ENCODE peak calls at places on chromosomes 2 and 18, in nine cellular contexts. One of them, this sample, is unnamed.

GRCh38 chr2:101766871-101767739 is 69.6 kb downstream of the MAP4K4 start:
- DNase-seq in NCI-H2081: no peak
- DNase-seq in activated gamma-delta T cell treated with Interleukin-2 at 50 U/mL for 16 hours: no peak
- DNase-seq in NCI-H1694 treated with DMSO at 0.1 percent for 48 hours: no peak
- DNase-seq in stimulated activated CD4-positive, alpha-beta T cell treated with anti-CD3 and anti-CD28 coated beads, Interleukin-12 subunit alpha, Interleukin-12 subunit beta, amount 100 ng/mL, for 48 hours: no peak
- DNase-seq in NCI-H446: no peak
- DNase-seq in cardiac muscle cell: peak; percentile 89
- DNase-seq in astrocyte of the hippocampus: peak; percentile 94
- DNase-seq in amygdala: no peak
- DNase-seq in this sample: peak; percentile 15

GRCh38 chr2:45962522-45962921 is 311.0 kb downstream of the PRKCE start:
- DNase-seq in NCI-H2081: peak; percentile 64
- DNase-seq in activated gamma-delta T cell treated with Interleukin-2 at 50 U/mL for 16 hours: no peak
- DNase-seq in astrocyte of the hippocampus: peak; percentile 88
- DNase-seq in stimulated activated CD4-positive, alpha-beta T cell treated with anti-CD3 and anti-CD28 coated beads, Interleukin-12 subunit alpha, Interleukin-12 subunit beta, amount 100 ng/mL, for 48 hours: no peak
- DNase-seq in NCI-H1694 treated with DMSO at 0.1 percent for 48 hours: peak; percentile 61
- DNase-seq in NCI-H446: peak; percentile 77
- DNase-seq in cardiac muscle cell: peak; percentile 78
- DNase-seq in amygdala: no peak
- DNase-seq in this sample: peak; percentile 34

GRCh38 chr2:23696163-23697045 is 230.5 kb downstream of the ATAD2B start:
- DNase-seq in NCI-H446: no peak
- DNase-seq in astrocyte of the hippocampus: no peak
- DNase-seq in amygdala: no peak
- DNase-seq in activated gamma-delta T cell treated with Interleukin-2 at 50 U/mL for 16 hours: no peak
- DNase-seq in stimulated activated CD4-positive, alpha-beta T cell treated with anti-CD3 and anti-CD28 coated beads, Interleukin-12 subunit alpha, Interleukin-12 subunit beta, amount 100 ng/mL, for 48 hours: no peak
- DNase-seq in NCI-H1694 treated with DMSO at 0.1 percent for 48 hours: no peak
- DNase-seq in NCI-H2081: no peak
- DNase-seq in cardiac muscle cell: no peak
- DNase-seq in this sample: no peak

GRCh38 chr2:239024226-239024625 is 176.3 kb downstream of the TWIST2 start:
- DNase-seq in NCI-H1694 treated with DMSO at 0.1 percent for 48 hours: no peak
- DNase-seq in cardiac muscle cell: no peak
- DNase-seq in astrocyte of the hippocampus: no peak
- DNase-seq in NCI-H446: no peak
- DNase-seq in stimulated activated CD4-positive, alpha-beta T cell treated with anti-CD3 and anti-CD28 coated beads, Interleukin-12 subunit alpha, Interleukin-12 subunit beta, amount 100 ng/mL, for 48 hours: no peak
- DNase-seq in activated gamma-delta T cell treated with Interleukin-2 at 50 U/mL for 16 hours: no peak
- DNase-seq in NCI-H2081: no peak
- DNase-seq in amygdala: no peak
- DNase-seq in this sample: no peak

GRCh38 chr2:147460140-147460539 is 384.7 kb upstream of the ACVR2A start:
- DNase-seq in astrocyte of the hippocampus: no peak
- DNase-seq in amygdala: no peak
- DNase-seq in stimulated activated CD4-positive, alpha-beta T cell treated with anti-CD3 and anti-CD28 coated beads, Interleukin-12 subunit alpha, Interleukin-12 subunit beta, amount 100 ng/mL, for 48 hours: no peak
- DNase-seq in NCI-H446: no peak
- DNase-seq in NCI-H1694 treated with DMSO at 0.1 percent for 48 hours: no peak
- DNase-seq in activated gamma-delta T cell treated with Interleukin-2 at 50 U/mL for 16 hours: no peak
- DNase-seq in NCI-H2081: no peak
- DNase-seq in cardiac muscle cell: peak; percentile 72
- DNase-seq in this sample: no peak

GRCh38 chr18:74724186-74724585 is 126.5 kb downstream of the ZNF407 start:
- DNase-seq in astrocyte of the hippocampus: no peak
- DNase-seq in NCI-H446: no peak
- DNase-seq in activated gamma-delta T cell treated with Interleukin-2 at 50 U/mL for 16 hours: no peak
- DNase-seq in NCI-H2081: no peak
- DNase-seq in amygdala: no peak
- DNase-seq in stimulated activated CD4-positive, alpha-beta T cell treated with anti-CD3 and anti-CD28 coated beads, Interleukin-12 subunit alpha, Interleukin-12 subunit beta, amount 100 ng/mL, for 48 hours: no peak
- DNase-seq in cardiac muscle cell: peak; percentile 67
- DNase-seq in NCI-H1694 treated with DMSO at 0.1 percent for 48 hours: no peak
- DNase-seq in this sample: no peak

GRCh38 chr18:75154259-75154658 is 54.7 kb downstream of the PTGR3 start:
- DNase-seq in NCI-H446: no peak
- DNase-seq in stimulated activated CD4-positive, alpha-beta T cell treated with anti-CD3 and anti-CD28 coated beads, Interleukin-12 subunit alpha, Interleukin-12 subunit beta, amount 100 ng/mL, for 48 hours: no peak
- DNase-seq in amygdala: no peak
- DNase-seq in NCI-H1694 treated with DMSO at 0.1 percent for 48 hours: no peak
- DNase-seq in NCI-H2081: no peak
- DNase-seq in activated gamma-delta T cell treated with Interleukin-2 at 50 U/mL for 16 hours: no peak
- DNase-seq in cardiac muscle cell: no peak
- DNase-seq in astrocyte of the hippocampus: no peak
- DNase-seq in this sample: no peak

GRCh38 chr2:142725386-142725785 is 152.1 kb upstream of the KYNU start:
- DNase-seq in astrocyte of the hippocampus: no peak
- DNase-seq in NCI-H446: no peak
- DNase-seq in cardiac muscle cell: no peak
- DNase-seq in NCI-H1694 treated with DMSO at 0.1 percent for 48 hours: no peak
- DNase-seq in NCI-H2081: no peak
- DNase-seq in stimulated activated CD4-positive, alpha-beta T cell treated with anti-CD3 and anti-CD28 coated beads, Interleukin-12 subunit alpha, Interleukin-12 subunit beta, amount 100 ng/mL, for 48 hours: no peak
- DNase-seq in amygdala: no peak
- DNase-seq in activated gamma-delta T cell treated with Interleukin-2 at 50 U/mL for 16 hours: no peak
- DNase-seq in this sample: no peak

GRCh38 chr2:219777388-219777787 is 150.0 kb downstream of the SLC4A3 start:
- DNase-seq in activated gamma-delta T cell treated with Interleukin-2 at 50 U/mL for 16 hours: no peak
- DNase-seq in NCI-H2081: no peak
- DNase-seq in astrocyte of the hippocampus: no peak
- DNase-seq in cardiac muscle cell: no peak
- DNase-seq in NCI-H446: no peak
- DNase-seq in amygdala: no peak
- DNase-seq in stimulated activated CD4-positive, alpha-beta T cell treated with anti-CD3 and anti-CD28 coated beads, Interleukin-12 subunit alpha, Interleukin-12 subunit beta, amount 100 ng/mL, for 48 hours: no peak
- DNase-seq in NCI-H1694 treated with DMSO at 0.1 percent for 48 hours: no peak
- DNase-seq in this sample: no peak

GRCh38 chr18:23356915-23357421 is 96.1 kb upstream of the RIOK3 start:
- DNase-seq in NCI-H446: no peak
- DNase-seq in activated gamma-delta T cell treated with Interleukin-2 at 50 U/mL for 16 hours: no peak
- DNase-seq in amygdala: no peak
- DNase-seq in astrocyte of the hippocampus: peak; percentile 67
- DNase-seq in cardiac muscle cell: peak; percentile 82
- DNase-seq in stimulated activated CD4-positive, alpha-beta T cell treated with anti-CD3 and anti-CD28 coated beads, Interleukin-12 subunit alpha, Interleukin-12 subunit beta, amount 100 ng/mL, for 48 hours: no peak
- DNase-seq in NCI-H2081: no peak
- DNase-seq in NCI-H1694 treated with DMSO at 0.1 percent for 48 hours: no peak
- DNase-seq in this sample: no peak

GRCh38 chr2:182463760-182464159 is 36.9 kb upstream of the PDE1A start:
- DNase-seq in NCI-H446: peak; percentile 42
- DNase-seq in NCI-H1694 treated with DMSO at 0.1 percent for 48 hours: no peak
- DNase-seq in activated gamma-delta T cell treated with Interleukin-2 at 50 U/mL for 16 hours: no peak
- DNase-seq in NCI-H2081: no peak
- DNase-seq in amygdala: no peak
- DNase-seq in cardiac muscle cell: peak; percentile 54
- DNase-seq in astrocyte of the hippocampus: no peak
- DNase-seq in stimulated activated CD4-positive, alpha-beta T cell treated with anti-CD3 and anti-CD28 coated beads, Interleukin-12 subunit alpha, Interleukin-12 subunit beta, amount 100 ng/mL, for 48 hours: no peak
- DNase-seq in this sample: no peak

GRCh38 chr2:170885130-170885791 is 43.8 kb upstream of the GORASP2 start:
- DNase-seq in amygdala: no peak
- DNase-seq in astrocyte of the hippocampus: peak; percentile 27
- DNase-seq in cardiac muscle cell: no peak
- DNase-seq in NCI-H446: no peak
- DNase-seq in stimulated activated CD4-positive, alpha-beta T cell treated with anti-CD3 and anti-CD28 coated beads, Interleukin-12 subunit alpha, Interleukin-12 subunit beta, amount 100 ng/mL, for 48 hours: no peak
- DNase-seq in NCI-H2081: no peak
- DNase-seq in activated gamma-delta T cell treated with Interleukin-2 at 50 U/mL for 16 hours: no peak
- DNase-seq in NCI-H1694 treated with DMSO at 0.1 percent for 48 hours: no peak
- DNase-seq in this sample: no peak

GRCh38 chr18:2050016-2050415 is 521.3 kb downstream of the METTL4 start:
- DNase-seq in NCI-H1694 treated with DMSO at 0.1 percent for 48 hours: no peak
- DNase-seq in stimulated activated CD4-positive, alpha-beta T cell treated with anti-CD3 and anti-CD28 coated beads, Interleukin-12 subunit alpha, Interleukin-12 subunit beta, amount 100 ng/mL, for 48 hours: no peak
- DNase-seq in activated gamma-delta T cell treated with Interleukin-2 at 50 U/mL for 16 hours: no peak
- DNase-seq in astrocyte of the hippocampus: peak; percentile 57
- DNase-seq in NCI-H446: no peak
- DNase-seq in NCI-H2081: no peak
- DNase-seq in amygdala: no peak
- DNase-seq in cardiac muscle cell: peak; percentile 37
- DNase-seq in this sample: no peak

GRCh38 chr2:94994914-94995236 is 30.6 kb upstream of the MAL start:
- DNase-seq in activated gamma-delta T cell treated with Interleukin-2 at 50 U/mL for 16 hours: no peak
- DNase-seq in stimulated activated CD4-positive, alpha-beta T cell treated with anti-CD3 and anti-CD28 coated beads, Interleukin-12 subunit alpha, Interleukin-12 subunit beta, amount 100 ng/mL, for 48 hours: no peak
- DNase-seq in NCI-H446: no peak
- DNase-seq in NCI-H1694 treated with DMSO at 0.1 percent for 48 hours: no peak
- DNase-seq in astrocyte of the hippocampus: no peak
- DNase-seq in NCI-H2081: no peak
- DNase-seq in amygdala: no peak
- DNase-seq in cardiac muscle cell: no peak
- DNase-seq in this sample: no peak

GRCh38 chr2:31957748-31958717 is 52.8 kb downstream of the MEMO1 start:
- DNase-seq in amygdala: no peak
- DNase-seq in NCI-H1694 treated with DMSO at 0.1 percent for 48 hours: no peak
- DNase-seq in cardiac muscle cell: no peak
- DNase-seq in NCI-H2081: no peak
- DNase-seq in stimulated activated CD4-positive, alpha-beta T cell treated with anti-CD3 and anti-CD28 coated beads, Interleukin-12 subunit alpha, Interleukin-12 subunit beta, amount 100 ng/mL, for 48 hours: no peak
- DNase-seq in NCI-H446: no peak
- DNase-seq in activated gamma-delta T cell treated with Interleukin-2 at 50 U/mL for 16 hours: no peak
- DNase-seq in astrocyte of the hippocampus: no peak
- DNase-seq in this sample: no peak

GRCh38 chr2:106269591-106270291 is 75.6 kb upstream of the UXS1 start:
- DNase-seq in amygdala: no peak
- DNase-seq in NCI-H2081: peak; percentile 72
- DNase-seq in stimulated activated CD4-positive, alpha-beta T cell treated with anti-CD3 and anti-CD28 coated beads, Interleukin-12 subunit alpha, Interleukin-12 subunit beta, amount 100 ng/mL, for 48 hours: peak; percentile 26
- DNase-seq in cardiac muscle cell: peak; percentile 12
- DNase-seq in activated gamma-delta T cell treated with Interleukin-2 at 50 U/mL for 16 hours: peak; percentile 27
- DNase-seq in NCI-H1694 treated with DMSO at 0.1 percent for 48 hours: no peak
- DNase-seq in NCI-H446: no peak
- DNase-seq in astrocyte of the hippocampus: peak; percentile 18
- DNase-seq in this sample: peak; percentile 52

GRCh38 chr18:67265464-67266245 is 250.9 kb downstream of the DSEL start:
- DNase-seq in cardiac muscle cell: peak; percentile 71
- DNase-seq in NCI-H446: no peak
- DNase-seq in stimulated activated CD4-positive, alpha-beta T cell treated with anti-CD3 and anti-CD28 coated beads, Interleukin-12 subunit alpha, Interleukin-12 subunit beta, amount 100 ng/mL, for 48 hours: no peak
- DNase-seq in NCI-H2081: no peak
- DNase-seq in NCI-H1694 treated with DMSO at 0.1 percent for 48 hours: no peak
- DNase-seq in astrocyte of the hippocampus: peak; percentile 88
- DNase-seq in activated gamma-delta T cell treated with Interleukin-2 at 50 U/mL for 16 hours: no peak
- DNase-seq in amygdala: no peak
- DNase-seq in this sample: peak; percentile 7

GRCh38 chr2:56244911-56245530 is 61.2 kb downstream of the CCDC85A start:
- DNase-seq in cardiac muscle cell: no peak
- DNase-seq in astrocyte of the hippocampus: peak; percentile 44
- DNase-seq in stimulated activated CD4-positive, alpha-beta T cell treated with anti-CD3 and anti-CD28 coated beads, Interleukin-12 subunit alpha, Interleukin-12 subunit beta, amount 100 ng/mL, for 48 hours: no peak
- DNase-seq in activated gamma-delta T cell treated with Interleukin-2 at 50 U/mL for 16 hours: no peak
- DNase-seq in NCI-H1694 treated with DMSO at 0.1 percent for 48 hours: no peak
- DNase-seq in NCI-H446: peak; percentile 61
- DNase-seq in NCI-H2081: no peak
- DNase-seq in amygdala: no peak
- DNase-seq in this sample: no peak

GRCh38 chr2:106161938-106162814 is 31.9 kb downstream of the UXS1 start:
- DNase-seq in NCI-H446: no peak
- DNase-seq in activated gamma-delta T cell treated with Interleukin-2 at 50 U/mL for 16 hours: no peak
- DNase-seq in astrocyte of the hippocampus: no peak
- DNase-seq in amygdala: no peak
- DNase-seq in cardiac muscle cell: peak; percentile 55
- DNase-seq in stimulated activated CD4-positive, alpha-beta T cell treated with anti-CD3 and anti-CD28 coated beads, Interleukin-12 subunit alpha, Interleukin-12 subunit beta, amount 100 ng/mL, for 48 hours: no peak
- DNase-seq in NCI-H2081: no peak
- DNase-seq in NCI-H1694 treated with DMSO at 0.1 percent for 48 hours: no peak
- DNase-seq in this sample: peak; percentile 75

GRCh38 chr18:13481820-13482640 is 244.3 kb downstream of the FAM210A start:
- DNase-seq in NCI-H2081: no peak
- DNase-seq in cardiac muscle cell: no peak
- DNase-seq in stimulated activated CD4-positive, alpha-beta T cell treated with anti-CD3 and anti-CD28 coated beads, Interleukin-12 subunit alpha, Interleukin-12 subunit beta, amount 100 ng/mL, for 48 hours: no peak
- DNase-seq in NCI-H1694 treated with DMSO at 0.1 percent for 48 hours: no peak
- DNase-seq in amygdala: no peak
- DNase-seq in astrocyte of the hippocampus: no peak
- DNase-seq in NCI-H446: no peak
- DNase-seq in activated gamma-delta T cell treated with Interleukin-2 at 50 U/mL for 16 hours: no peak
- DNase-seq in this sample: no peak

GRCh38 chr18:6729247-6730091 is at the start of gene ARHGAP28:
- DNase-seq in stimulated activated CD4-positive, alpha-beta T cell treated with anti-CD3 and anti-CD28 coated beads, Interleukin-12 subunit alpha, Interleukin-12 subunit beta, amount 100 ng/mL, for 48 hours: no peak
- DNase-seq in NCI-H2081: peak; percentile 94
- DNase-seq in amygdala: peak; percentile 5
- DNase-seq in NCI-H446: no peak
- DNase-seq in astrocyte of the hippocampus: peak; percentile 96
- DNase-seq in cardiac muscle cell: peak; percentile 96
- DNase-seq in NCI-H1694 treated with DMSO at 0.1 percent for 48 hours: peak; percentile 26
- DNase-seq in activated gamma-delta T cell treated with Interleukin-2 at 50 U/mL for 16 hours: no peak
- DNase-seq in this sample: peak; percentile 54

GRCh38 chr18:5455644-5456043 is 88.2 kb downstream of the EPB41L3 start:
- DNase-seq in amygdala: no peak
- DNase-seq in activated gamma-delta T cell treated with Interleukin-2 at 50 U/mL for 16 hours: no peak
- DNase-seq in NCI-H1694 treated with DMSO at 0.1 percent for 48 hours: no peak
- DNase-seq in stimulated activated CD4-positive, alpha-beta T cell treated with anti-CD3 and anti-CD28 coated beads, Interleukin-12 subunit alpha, Interleukin-12 subunit beta, amount 100 ng/mL, for 48 hours: no peak
- DNase-seq in cardiac muscle cell: peak; percentile 66
- DNase-seq in NCI-H2081: no peak
- DNase-seq in NCI-H446: no peak
- DNase-seq in astrocyte of the hippocampus: no peak
- DNase-seq in this sample: no peak

GRCh38 chr2:40439473-40439872 is 12.4 kb downstream of the SLC8A1 start:
- DNase-seq in NCI-H1694 treated with DMSO at 0.1 percent for 48 hours: no peak
- DNase-seq in astrocyte of the hippocampus: no peak
- DNase-seq in stimulated activated CD4-positive, alpha-beta T cell treated with anti-CD3 and anti-CD28 coated beads, Interleukin-12 subunit alpha, Interleukin-12 subunit beta, amount 100 ng/mL, for 48 hours: no peak
- DNase-seq in NCI-H446: no peak
- DNase-seq in cardiac muscle cell: no peak
- DNase-seq in amygdala: no peak
- DNase-seq in activated gamma-delta T cell treated with Interleukin-2 at 50 U/mL for 16 hours: no peak
- DNase-seq in NCI-H2081: no peak
- DNase-seq in this sample: no peak

GRCh38 chr2:191322838-191323506 is 77.8 kb downstream of the MYO1B start:
- DNase-seq in activated gamma-delta T cell treated with Interleukin-2 at 50 U/mL for 16 hours: no peak
- DNase-seq in cardiac muscle cell: no peak
- DNase-seq in amygdala: no peak
- DNase-seq in NCI-H446: no peak
- DNase-seq in astrocyte of the hippocampus: no peak
- DNase-seq in stimulated activated CD4-positive, alpha-beta T cell treated with anti-CD3 and anti-CD28 coated beads, Interleukin-12 subunit alpha, Interleukin-12 subunit beta, amount 100 ng/mL, for 48 hours: no peak
- DNase-seq in NCI-H2081: no peak
- DNase-seq in NCI-H1694 treated with DMSO at 0.1 percent for 48 hours: no peak
- DNase-seq in this sample: no peak

GRCh38 chr2:28640908-28641300 is 110.7 kb upstream of the PPP1CB start:
- DNase-seq in stimulated activated CD4-positive, alpha-beta T cell treated with anti-CD3 and anti-CD28 coated beads, Interleukin-12 subunit alpha, Interleukin-12 subunit beta, amount 100 ng/mL, for 48 hours: no peak
- DNase-seq in astrocyte of the hippocampus: no peak
- DNase-seq in amygdala: no peak
- DNase-seq in activated gamma-delta T cell treated with Interleukin-2 at 50 U/mL for 16 hours: no peak
- DNase-seq in cardiac muscle cell: no peak
- DNase-seq in NCI-H2081: no peak
- DNase-seq in NCI-H1694 treated with DMSO at 0.1 percent for 48 hours: no peak
- DNase-seq in NCI-H446: no peak
- DNase-seq in this sample: no peak

GRCh38 chr2:19329445-19329844 is 29.0 kb downstream of the OSR1 start:
- DNase-seq in astrocyte of the hippocampus: no peak
- DNase-seq in cardiac muscle cell: no peak
- DNase-seq in NCI-H446: no peak
- DNase-seq in stimulated activated CD4-positive, alpha-beta T cell treated with anti-CD3 and anti-CD28 coated beads, Interleukin-12 subunit alpha, Interleukin-12 subunit beta, amount 100 ng/mL, for 48 hours: no peak
- DNase-seq in activated gamma-delta T cell treated with Interleukin-2 at 50 U/mL for 16 hours: no peak
- DNase-seq in NCI-H1694 treated with DMSO at 0.1 percent for 48 hours: no peak
- DNase-seq in amygdala: no peak
- DNase-seq in NCI-H2081: no peak
- DNase-seq in this sample: no peak

GRCh38 chr2:231383701-231384435 is 11.6 kb upstream of the B3GNT7 start:
- DNase-seq in NCI-H446: no peak
- DNase-seq in cardiac muscle cell: no peak
- DNase-seq in activated gamma-delta T cell treated with Interleukin-2 at 50 U/mL for 16 hours: no peak
- DNase-seq in astrocyte of the hippocampus: no peak
- DNase-seq in stimulated activated CD4-positive, alpha-beta T cell treated with anti-CD3 and anti-CD28 coated beads, Interleukin-12 subunit alpha, Interleukin-12 subunit beta, amount 100 ng/mL, for 48 hours: no peak
- DNase-seq in NCI-H1694 treated with DMSO at 0.1 percent for 48 hours: no peak
- DNase-seq in NCI-H2081: no peak
- DNase-seq in amygdala: no peak
- DNase-seq in this sample: no peak

GRCh38 chr2:75503048-75503607 is 57.6 kb downstream of the EVA1A start:
- DNase-seq in cardiac muscle cell: peak; percentile 54
- DNase-seq in stimulated activated CD4-positive, alpha-beta T cell treated with anti-CD3 and anti-CD28 coated beads, Interleukin-12 subunit alpha, Interleukin-12 subunit beta, amount 100 ng/mL, for 48 hours: no peak
- DNase-seq in NCI-H2081: peak; percentile 19
- DNase-seq in astrocyte of the hippocampus: peak; percentile 91
- DNase-seq in activated gamma-delta T cell treated with Interleukin-2 at 50 U/mL for 16 hours: no peak
- DNase-seq in NCI-H1694 treated with DMSO at 0.1 percent for 48 hours: no peak
- DNase-seq in NCI-H446: no peak
- DNase-seq in amygdala: no peak
- DNase-seq in this sample: no peak

GRCh38 chr2:136175868-136176267 is 57.9 kb upstream of the CXCR4 start:
- DNase-seq in activated gamma-delta T cell treated with Interleukin-2 at 50 U/mL for 16 hours: no peak
- DNase-seq in NCI-H446: no peak
- DNase-seq in amygdala: no peak
- DNase-seq in astrocyte of the hippocampus: no peak
- DNase-seq in cardiac muscle cell: no peak
- DNase-seq in NCI-H2081: no peak
- DNase-seq in stimulated activated CD4-positive, alpha-beta T cell treated with anti-CD3 and anti-CD28 coated beads, Interleukin-12 subunit alpha, Interleukin-12 subunit beta, amount 100 ng/mL, for 48 hours: no peak
- DNase-seq in NCI-H1694 treated with DMSO at 0.1 percent for 48 hours: no peak
- DNase-seq in this sample: no peak

GRCh38 chr2:56117764-56118163 is 66.0 kb upstream of the CCDC85A start:
- DNase-seq in activated gamma-delta T cell treated with Interleukin-2 at 50 U/mL for 16 hours: no peak
- DNase-seq in stimulated activated CD4-positive, alpha-beta T cell treated with anti-CD3 and anti-CD28 coated beads, Interleukin-12 subunit alpha, Interleukin-12 subunit beta, amount 100 ng/mL, for 48 hours: no peak
- DNase-seq in amygdala: no peak
- DNase-seq in NCI-H1694 treated with DMSO at 0.1 percent for 48 hours: no peak
- DNase-seq in astrocyte of the hippocampus: no peak
- DNase-seq in NCI-H2081: no peak
- DNase-seq in NCI-H446: no peak
- DNase-seq in cardiac muscle cell: no peak
- DNase-seq in this sample: no peak

GRCh38 chr2:224843141-224843540 is 127.0 kb upstream of the CCDC195 start:
- DNase-seq in amygdala: no peak
- DNase-seq in NCI-H1694 treated with DMSO at 0.1 percent for 48 hours: no peak
- DNase-seq in cardiac muscle cell: no peak
- DNase-seq in astrocyte of the hippocampus: peak; percentile 64
- DNase-seq in stimulated activated CD4-positive, alpha-beta T cell treated with anti-CD3 and anti-CD28 coated beads, Interleukin-12 subunit alpha, Interleukin-12 subunit beta, amount 100 ng/mL, for 48 hours: no peak
- DNase-seq in NCI-H2081: no peak
- DNase-seq in activated gamma-delta T cell treated with Interleukin-2 at 50 U/mL for 16 hours: no peak
- DNase-seq in NCI-H446: no peak
- DNase-seq in this sample: no peak